ENCODE peak calls at places on chromosome 20, in four cellular contexts. W is heart left ventricle, A is NCI-H2171, Y is SHP77. J is an unnamed sample.
A peak's percentile ranks its signal among the peaks of the same experiment; 100 is the strongest.

GRCh38 chr20:31663838-31664695 is 26.4 kb downstream of the COX4I2 start:
- DNase-seq in W (no peak), A (no peak), Y (peak; percentile 61), J (peak; percentile 72)

GRCh38 chr20:31671324-31671723 is 33.6 kb downstream of the COX4I2 start:
- DNase-seq in W (no peak), A (no peak), Y (no peak), J (no peak)

GRCh38 chr20:45545754-45546453 is 1.3 kb downstream of the EPPIN start:
- DNase-seq in W (no peak), A (no peak), Y (peak; percentile 5), J (no peak)

GRCh38 chr20:49835031-49835430 is 22.4 kb downstream of the SLC9A8 start:
- DNase-seq in W (no peak), A (peak; percentile 39), Y (no peak), J (no peak)

GRCh38 chr20:42093542-42094440 is 475.6 kb upstream of the CHD6 start:
- DNase-seq in W (no peak), A (peak; percentile 85), Y (peak; percentile 98), J (no peak)

GRCh38 chr20:10861086-10861485 is 187.3 kb upstream of the JAG1 start:
- DNase-seq in W (no peak), A (no peak), Y (no peak), J (no peak)

GRCh38 chr20:46438156-46438750 is 31.8 kb upstream of the ELMO2 start:
- DNase-seq in W (no peak), A (peak; percentile 78), Y (peak; percentile 43), J (peak; percentile 1)

GRCh38 chr20:58700121-58700780 is 7.7 kb downstream of the NPEPL1 start:
- DNase-seq in W (no peak), A (no peak), Y (no peak), J (no peak)

GRCh38 chr20:58611236-58612020 is 39.7 kb upstream of the STX16 start:
- DNase-seq in W (no peak), A (no peak), Y (no peak), J (no peak)

GRCh38 chr20:8901237-8902025 is 167.5 kb upstream of the PLCB4 start:
- DNase-seq in W (peak; percentile 82), A (no peak), Y (no peak), J (no peak)

GRCh38 chr20:34377072-34377847 is 14.2 kb downstream of the ITCH start:
- DNase-seq in W (no peak), A (no peak), Y (no peak), J (no peak)

GRCh38 chr20:9442858-9443257 is 71.5 kb upstream of the LAMP5 start:
- DNase-seq in W (no peak), A (no peak), Y (peak; percentile 21), J (peak; percentile 3)

GRCh38 chr20:35271904-35272303 is 6.0 kb downstream of the MMP24OS start:
- DNase-seq in W (no peak), A (no peak), Y (no peak), J (no peak)

GRCh38 chr20:37243937-37244571 is 17.6 kb downstream of the GHRH start:
- DNase-seq in W (peak; percentile 58), A (no peak), Y (no peak), J (no peak)

GRCh38 chr20:47464380-47465101 is 37.1 kb upstream of the NCOA3 start:
- DNase-seq in W (peak; percentile 45), A (no peak), Y (peak; percentile 79), J (peak; percentile 58)

GRCh38 chr20:51531141-51531710 is 11.3 kb downstream of the NFATC2 start:
- DNase-seq in W (no peak), A (no peak), Y (no peak), J (no peak)

GRCh38 chr20:60013296-60014142 is 55.3 kb downstream of the CDH26 start:
- DNase-seq in W (no peak), A (no peak), Y (no peak), J (no peak)

GRCh38 chr20:38926934-38927616 is 858 bp downstream of the FAM83D start:
- DNase-seq in W (no peak), A (no peak), Y (no peak), J (no peak)

GRCh38 chr20:31861346-31862156 is 8.8 kb downstream of the DUSP15 start:
- DNase-seq in W (peak; percentile 73), A (peak; percentile 90), Y (peak; percentile 78), J (peak; percentile 53)

GRCh38 chr20:38050691-38051090 is 17.1 kb downstream of the RPRD1B start:
- DNase-seq in W (no peak), A (no peak), Y (no peak), J (no peak)

GRCh38 chr20:39129523-39129922 is 167.4 kb downstream of the DHX35 start:
- DNase-seq in W (no peak), A (no peak), Y (no peak), J (no peak)

GRCh38 chr20:19460386-19460785 is 247.9 kb downstream of the SLC24A3 start:
- DNase-seq in W (no peak), A (no peak), Y (no peak), J (no peak)

GRCh38 chr20:38806855-38807655 is 1.6 kb downstream of the PPP1R16B start:
- DNase-seq in W (no peak), A (no peak), Y (no peak), J (no peak)

GRCh38 chr20:23193985-23194384 is 107.9 kb upstream of the CD93 start:
- DNase-seq in W (no peak), A (no peak), Y (no peak), J (no peak)

GRCh38 chr20:2817891-2818595 is 1.9 kb downstream of the TMEM239 start:
- DNase-seq in W (no peak), A (no peak), Y (no peak), J (no peak)

GRCh38 chr20:62198931-62199330 is 16.1 kb downstream of the MTG2 start:
- DNase-seq in W (no peak), A (no peak), Y (no peak), J (no peak)

GRCh38 chr20:905396-905961 is 10.7 kb downstream of the ANGPT4 start:
- DNase-seq in W (no peak), A (no peak), Y (no peak), J (no peak)

J was measured in NCI-H774.